ENCODE peak calls at places on chromosome 16, in seven cellular contexts. One of them, this sample, is unnamed.
A peak's percentile ranks its signal among the peaks of the same experiment; 100 is the strongest.

GRCh38 chr16:2968368-2968737 is 795 bp upstream of the PAQR4 start:
- DNase-seq in adrenal gland: no peak
- DNase-seq in transverse colon: peak; percentile 42
- DNase-seq in tibial nerve: no peak
- DNase-seq in uterus: no peak
- DNase-seq in gastrocnemius medialis: no peak
- DNase-seq in GM12878: no peak
- DNase-seq in this sample: peak; percentile 63

GRCh38 chr16:22217890-22218730 is 12.0 kb downstream of the EEF2K start:
- DNase-seq in GM12878: peak; percentile 83
- DNase-seq in gastrocnemius medialis: peak; percentile 57
- DNase-seq in tibial nerve: no peak
- DNase-seq in transverse colon: no peak
- DNase-seq in uterus: peak; percentile 62
- DNase-seq in adrenal gland: no peak
- DNase-seq in this sample: peak; percentile 83

GRCh38 chr16:3949287-3949686 is 68.8 kb upstream of the CREBBP start:
- DNase-seq in transverse colon: no peak
- DNase-seq in gastrocnemius medialis: no peak
- DNase-seq in tibial nerve: no peak
- DNase-seq in adrenal gland: no peak
- DNase-seq in GM12878: no peak
- DNase-seq in uterus: no peak
- DNase-seq in this sample: no peak

GRCh38 chr16:50326835-50327465 is 41.8 kb downstream of the BRD7 start:
- DNase-seq in adrenal gland: no peak
- DNase-seq in gastrocnemius medialis: no peak
- DNase-seq in GM12878: peak; percentile 25
- DNase-seq in tibial nerve: no peak
- DNase-seq in uterus: no peak
- DNase-seq in transverse colon: no peak
- DNase-seq in this sample: peak; percentile 67

GRCh38 chr16:74034862-74035261 is 261.8 kb upstream of the PSMD7 start:
- DNase-seq in adrenal gland: no peak
- DNase-seq in gastrocnemius medialis: no peak
- DNase-seq in GM12878: no peak
- DNase-seq in transverse colon: peak; percentile 11
- DNase-seq in uterus: no peak
- DNase-seq in tibial nerve: no peak
- DNase-seq in this sample: peak; percentile 12

GRCh38 chr16:62036101-62036806 is at the start of gene CDH8:
- DNase-seq in tibial nerve: no peak
- DNase-seq in gastrocnemius medialis: no peak
- DNase-seq in adrenal gland: no peak
- DNase-seq in transverse colon: no peak
- DNase-seq in uterus: no peak
- DNase-seq in GM12878: no peak
- DNase-seq in this sample: no peak

GRCh38 chr16:527015-527903 is at the start of gene CAPN15:
- DNase-seq in gastrocnemius medialis: peak; percentile 83
- DNase-seq in GM12878: peak; percentile 33
- DNase-seq in adrenal gland: peak; percentile 86
- DNase-seq in uterus: peak; percentile 88
- DNase-seq in transverse colon: peak; percentile 89
- DNase-seq in tibial nerve: peak; percentile 72
- DNase-seq in this sample: peak; percentile 98

GRCh38 chr16:30551781-30552180 is 6.4 kb downstream of the ZNF764 start:
- DNase-seq in tibial nerve: no peak
- DNase-seq in adrenal gland: no peak
- DNase-seq in GM12878: no peak
- DNase-seq in gastrocnemius medialis: no peak
- DNase-seq in uterus: no peak
- DNase-seq in transverse colon: no peak
- DNase-seq in this sample: no peak

GRCh38 chr16:2481676-2482075 is 6.7 kb downstream of the TBC1D24 start:
- DNase-seq in tibial nerve: no peak
- DNase-seq in gastrocnemius medialis: no peak
- DNase-seq in transverse colon: no peak
- DNase-seq in adrenal gland: no peak
- DNase-seq in GM12878: no peak
- DNase-seq in uterus: no peak
- DNase-seq in this sample: no peak

GRCh38 chr16:84514295-84514873 is 9.9 kb upstream of the MEAK7 start:
- DNase-seq in GM12878: no peak
- DNase-seq in adrenal gland: no peak
- DNase-seq in uterus: no peak
- DNase-seq in transverse colon: no peak
- DNase-seq in gastrocnemius medialis: no peak
- DNase-seq in tibial nerve: no peak
- DNase-seq in this sample: no peak

GRCh38 chr16:74607967-74608356 is 1.0 kb upstream of the GLG1 start:
- DNase-seq in transverse colon: no peak
- DNase-seq in uterus: no peak
- DNase-seq in adrenal gland: no peak
- DNase-seq in GM12878: no peak
- DNase-seq in gastrocnemius medialis: peak; percentile 39
- DNase-seq in tibial nerve: no peak
- DNase-seq in this sample: no peak

GRCh38 chr16:10876305-10876704 is 697 bp upstream of the CIITA start:
- DNase-seq in tibial nerve: no peak
- DNase-seq in adrenal gland: no peak
- DNase-seq in gastrocnemius medialis: no peak
- DNase-seq in transverse colon: no peak
- DNase-seq in GM12878: no peak
- DNase-seq in uterus: no peak
- DNase-seq in this sample: no peak

GRCh38 chr16:12021578-12022265 is 45.2 kb downstream of the SNX29 start:
- DNase-seq in transverse colon: no peak
- DNase-seq in uterus: no peak
- DNase-seq in GM12878: no peak
- DNase-seq in adrenal gland: no peak
- DNase-seq in tibial nerve: no peak
- DNase-seq in gastrocnemius medialis: no peak
- DNase-seq in this sample: no peak

GRCh38 chr16:29663020-29663828 is at the start of gene SPN:
- DNase-seq in tibial nerve: no peak
- DNase-seq in adrenal gland: no peak
- DNase-seq in gastrocnemius medialis: no peak
- DNase-seq in transverse colon: peak; percentile 33
- DNase-seq in GM12878: no peak
- DNase-seq in uterus: no peak
- DNase-seq in this sample: peak; percentile 95

GRCh38 chr16:89962754-89963498 is 14.4 kb downstream of the DEF8 start:
- DNase-seq in GM12878: no peak
- DNase-seq in transverse colon: no peak
- DNase-seq in adrenal gland: no peak
- DNase-seq in uterus: no peak
- DNase-seq in gastrocnemius medialis: no peak
- DNase-seq in tibial nerve: no peak
- DNase-seq in this sample: no peak

GRCh38 chr16:87344931-87345631 is 27.9 kb upstream of the C16orf95 start:
- DNase-seq in transverse colon: peak; percentile 67
- DNase-seq in gastrocnemius medialis: no peak
- DNase-seq in tibial nerve: no peak
- DNase-seq in GM12878: no peak
- DNase-seq in uterus: no peak
- DNase-seq in adrenal gland: no peak
- DNase-seq in this sample: no peak

GRCh38 chr16:11755022-11755760 is 12.5 kb upstream of the TXNDC11 start:
- DNase-seq in transverse colon: no peak
- DNase-seq in GM12878: no peak
- DNase-seq in tibial nerve: no peak
- DNase-seq in gastrocnemius medialis: no peak
- DNase-seq in adrenal gland: no peak
- DNase-seq in uterus: no peak
- DNase-seq in this sample: no peak

DNA sequence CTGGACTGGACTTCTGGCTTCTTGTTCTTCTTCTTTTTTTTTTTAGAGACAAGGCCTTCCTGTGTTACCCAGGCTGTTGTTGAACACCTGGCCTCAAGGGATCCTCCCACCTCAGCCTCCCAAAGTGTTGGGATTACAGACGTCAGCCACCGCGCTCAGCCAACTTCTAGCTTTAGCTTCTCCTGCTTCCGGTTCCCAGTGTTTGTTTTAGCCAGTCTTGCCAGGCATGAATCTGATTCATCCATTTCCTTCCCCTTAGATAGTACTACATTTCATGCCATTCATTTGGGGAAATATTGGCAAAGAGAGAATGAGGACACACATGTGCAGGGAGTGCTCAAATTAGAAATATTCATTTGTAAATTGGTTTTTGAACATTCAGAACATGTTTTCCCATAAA is 12.1 kb upstream of the NDUFAB1 start:
- DNase-seq in gastrocnemius medialis: no peak
- DNase-seq in adrenal gland: no peak
- DNase-seq in tibial nerve: no peak
- DNase-seq in uterus: no peak
- DNase-seq in GM12878: no peak
- DNase-seq in transverse colon: no peak
- DNase-seq in this sample: no peak
- TF ChIP-seq POLR2A in gastrocnemius medialis: no peak
- TF ChIP-seq POLR2A in adrenal gland: no peak
- TF ChIP-seq POLR2A in tibial nerve: no peak
- TF ChIP-seq POLR2A in uterus: no peak
- TF ChIP-seq POLR2A in GM12878: no peak
- TF ChIP-seq POLR2A in transverse colon: no peak
- TF ChIP-seq POLR2A in this sample: no peak

GRCh38 chr16:67277294-67277998 is 1.9 kb upstream of the PLEKHG4 start:
- DNase-seq in gastrocnemius medialis: peak; percentile 38
- DNase-seq in tibial nerve: no peak
- DNase-seq in GM12878: no peak
- DNase-seq in uterus: peak; percentile 69
- DNase-seq in adrenal gland: peak; percentile 91
- DNase-seq in transverse colon: peak; percentile 26
- DNase-seq in this sample: peak; percentile 65

GRCh38 chr16:67280090-67281015 is 1.0 kb downstream of the PLEKHG4 start:
- DNase-seq in adrenal gland: no peak
- DNase-seq in transverse colon: no peak
- DNase-seq in uterus: no peak
- DNase-seq in gastrocnemius medialis: no peak
- DNase-seq in GM12878: no peak
- DNase-seq in tibial nerve: no peak
- DNase-seq in this sample: no peak

GRCh38 chr16:67278773-67279295 is 498 bp upstream of the PLEKHG4 start:
- DNase-seq in transverse colon: peak; percentile 40
- DNase-seq in gastrocnemius medialis: no peak
- DNase-seq in uterus: peak; percentile 41
- DNase-seq in GM12878: no peak
- DNase-seq in adrenal gland: no peak
- DNase-seq in tibial nerve: no peak
- DNase-seq in this sample: peak; percentile 68

GRCh38 chr16:67277999-67278772 is 1.1 kb upstream of the PLEKHG4 start:
- DNase-seq in adrenal gland: peak; percentile 78
- DNase-seq in GM12878: no peak
- DNase-seq in gastrocnemius medialis: no peak
- DNase-seq in transverse colon: no peak
- DNase-seq in uterus: no peak
- DNase-seq in tibial nerve: no peak
- DNase-seq in this sample: no peak

GRCh38 chr16:67279296-67280089 is at the start of gene PLEKHG4:
- DNase-seq in tibial nerve: peak; percentile 57
- DNase-seq in adrenal gland: peak; percentile 63
- DNase-seq in uterus: peak; percentile 75
- DNase-seq in GM12878: peak; percentile 13
- DNase-seq in gastrocnemius medialis: peak; percentile 54
- DNase-seq in transverse colon: peak; percentile 85
- DNase-seq in this sample: peak; percentile 89
- TF ChIP-seq POLR2A in tibial nerve: no peak
- TF ChIP-seq POLR2A in adrenal gland: peak; percentile 13
- TF ChIP-seq POLR2A in uterus: no peak
- TF ChIP-seq POLR2A in GM12878: peak; percentile 67
- TF ChIP-seq POLR2A in gastrocnemius medialis: no peak
- TF ChIP-seq POLR2A in transverse colon: no peak
- TF ChIP-seq POLR2A in this sample: peak; percentile 47

DNA sequence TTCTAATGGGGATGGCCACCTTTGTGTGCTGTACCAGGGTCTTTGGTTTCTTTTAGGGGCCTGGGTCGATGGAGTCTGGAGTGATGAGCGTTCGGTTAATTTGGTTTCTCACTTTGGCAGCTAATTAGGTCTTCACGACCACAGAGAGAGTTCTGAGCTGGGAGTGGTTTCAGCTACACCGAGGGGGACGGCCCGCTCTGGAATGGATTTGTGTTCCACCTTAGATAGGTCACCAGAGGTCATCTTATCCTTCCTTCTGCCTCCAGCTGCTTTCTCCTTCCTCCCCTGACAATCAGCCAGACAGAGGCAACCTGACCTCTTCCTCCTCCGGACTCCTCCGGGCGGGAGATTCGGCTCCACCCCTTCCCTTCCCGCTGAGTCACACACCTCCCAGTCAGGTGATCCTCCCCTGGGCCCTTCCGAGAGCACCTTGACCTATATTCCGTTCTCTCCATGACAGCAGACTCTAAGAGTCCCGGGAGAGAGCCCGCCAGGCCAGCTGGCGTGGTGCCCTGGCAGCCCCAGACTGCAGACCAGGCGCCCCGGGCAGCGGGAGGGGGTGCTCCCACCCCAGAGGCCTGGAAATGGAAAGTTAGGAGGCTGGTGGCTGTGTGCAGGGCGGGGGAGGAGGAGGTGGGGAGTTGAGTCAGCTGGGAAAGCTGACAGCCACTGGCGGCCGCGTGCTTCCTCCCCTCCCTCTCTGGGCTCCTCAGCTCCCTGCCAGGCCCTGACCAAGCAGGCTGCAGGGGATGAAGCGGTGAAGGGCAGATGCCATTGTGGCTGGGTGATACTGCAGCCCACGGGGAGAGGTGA is 44.7 kb downstream of the CHD9 start:
- DNase-seq in uterus: peak; percentile 92
- DNase-seq in tibial nerve: peak; percentile 70
- DNase-seq in gastrocnemius medialis: peak; percentile 99
- DNase-seq in adrenal gland: peak; percentile 98
- DNase-seq in transverse colon: peak; percentile 94
- DNase-seq in GM12878: peak; percentile 68
- DNase-seq in this sample: peak; percentile 82
- TF ChIP-seq POLR2A in uterus: no peak
- TF ChIP-seq POLR2A in tibial nerve: no peak
- TF ChIP-seq POLR2A in gastrocnemius medialis: peak; percentile 39
- TF ChIP-seq POLR2A in adrenal gland: peak; percentile 59
- TF ChIP-seq POLR2A in transverse colon: peak; percentile 78
- TF ChIP-seq POLR2A in GM12878: peak; percentile 50
- TF ChIP-seq POLR2A in this sample: peak; percentile 50

DNA sequence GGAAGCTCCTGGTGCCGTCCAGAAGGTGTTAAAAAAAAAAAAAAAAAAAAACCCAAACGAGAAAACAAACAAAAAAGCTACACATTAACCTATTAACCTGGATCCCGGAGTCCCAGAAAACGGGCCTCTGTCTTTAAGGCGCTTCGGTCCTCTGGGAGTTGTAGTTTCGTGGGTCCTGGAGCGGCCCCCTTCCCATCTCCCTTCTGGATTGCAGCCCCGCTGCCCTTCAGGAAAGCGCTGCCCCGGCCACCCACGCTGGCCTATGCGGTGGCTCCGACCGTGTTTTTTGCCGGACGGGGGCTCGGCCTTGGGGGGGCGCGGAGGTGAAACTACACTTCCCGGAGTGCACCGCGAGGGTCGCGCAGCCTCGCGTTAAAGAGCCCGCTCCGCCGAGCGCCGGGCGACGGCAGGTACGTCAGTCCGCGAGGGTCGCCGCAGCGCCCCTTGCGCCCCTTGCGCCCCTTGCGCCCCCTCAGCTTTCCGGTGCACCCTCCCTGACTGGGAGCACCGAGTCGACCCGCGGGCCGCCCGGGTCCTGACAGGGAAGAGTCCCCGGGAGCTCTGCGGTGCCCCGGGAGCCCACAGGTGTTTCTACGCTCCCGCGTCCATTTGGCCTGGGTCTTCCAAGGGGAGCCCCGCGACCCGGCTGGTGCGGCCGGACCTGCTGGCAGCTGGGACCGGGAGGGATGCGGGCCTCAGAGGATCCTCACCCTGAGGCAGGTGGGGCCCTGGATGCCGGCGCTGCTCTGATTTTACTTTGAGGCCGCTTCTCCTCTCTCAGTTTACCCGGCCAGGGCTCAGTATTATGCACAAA is at the start of gene FCSK:
- DNase-seq in tibial nerve: no peak
- DNase-seq in transverse colon: peak; percentile 66
- DNase-seq in gastrocnemius medialis: peak; percentile 61
- DNase-seq in adrenal gland: peak; percentile 63
- DNase-seq in uterus: peak; percentile 71
- DNase-seq in GM12878: no peak
- DNase-seq in this sample: peak; percentile 75
- TF ChIP-seq POLR2A in tibial nerve: no peak
- TF ChIP-seq POLR2A in transverse colon: peak; percentile 34
- TF ChIP-seq POLR2A in gastrocnemius medialis: peak; percentile 62
- TF ChIP-seq POLR2A in adrenal gland: no peak
- TF ChIP-seq POLR2A in uterus: no peak
- TF ChIP-seq POLR2A in GM12878: peak; percentile 74
- TF ChIP-seq POLR2A in this sample: no peak

This sample was measured in erythroblast.